ENCODE peak calls at places on chromosomes 13 and 19, in nine cellular contexts. G is HEK293T, V is NCI-H1092, K is thyroid gland, Q is kidney glomerular epithelial cell, J is AG04450, S is right lobe of liver, X is dermis blood vessel endothelial cell, E is GM04503. L is an unnamed sample.

GRCh38 chr13:27918041-27918917 is 1.5 kb upstream of the PDX1 start:
- DNase-seq in G (no peak), V (no peak), K (no peak), Q (no peak), J (no peak), S (no peak), X (no peak), E (no peak), L (no peak)

GRCh38 chr13:66558511-66558910 is 671.6 kb downstream of the PCDH9 start:
- DNase-seq in G (peak), V (no peak), K (no peak), Q (no peak), J (no peak), S (no peak), X (no peak), E (no peak), L (no peak)

GRCh38 chr13:39910833-39911232 is 255.4 kb downstream of the COG6 start:
- DNase-seq in G (no peak), V (no peak), K (no peak), Q (no peak), J (no peak), S (no peak), X (no peak), E (no peak), L (no peak)

GRCh38 chr19:13850910-13851753 is 25.8 kb upstream of the NANOS3 start:
- DNase-seq in G (no peak), V (no peak), K (peak), Q (peak), J (peak), S (no peak), X (peak), E (no peak), L (no peak)

GRCh38 chr19:6654347-6655310 is 15.3 kb downstream of the TNFSF14 start:
- DNase-seq in G (no peak), V (no peak), K (no peak), Q (no peak), J (no peak), S (no peak), X (no peak), E (no peak), L (no peak)

GRCh38 chr13:19605161-19605955 is 28.1 kb upstream of the MPHOSPH8 start:
- DNase-seq in G (no peak), V (no peak), K (no peak), Q (no peak), J (no peak), S (no peak), X (no peak), E (no peak), L (no peak)

GRCh38 chr13:98300956-98301641 is 124.0 kb upstream of the RNF113B start:
- DNase-seq in G (no peak), V (no peak), K (peak), Q (peak), J (peak), S (no peak), X (no peak), E (peak), L (peak)

GRCh38 chr13:74290324-74290773 is 156.1 kb upstream of the KLF12 start:
- DNase-seq in G (peak), V (peak), K (peak), Q (peak), J (peak), S (no peak), X (peak), E (peak), L (peak)

GRCh38 chr13:44620057-44620456 is 43.9 kb upstream of the TSC22D1 start:
- DNase-seq in G (no peak), V (no peak), K (no peak), Q (peak), J (no peak), S (no peak), X (no peak), E (peak), L (no peak)

GRCh38 chr13:73335226-73335625 is 276.4 kb downstream of the KLF5 start:
- DNase-seq in G (no peak), V (no peak), K (no peak), Q (peak), J (no peak), S (no peak), X (peak), E (peak), L (no peak)

GRCh38 chr13:110726726-110727125 is 13.2 kb downstream of the ING1 start:
- DNase-seq in G (no peak), V (no peak), K (no peak), Q (no peak), J (no peak), S (no peak), X (peak), E (no peak), L (peak)

GRCh38 chr13:59946924-59947323 is 216.8 kb downstream of the DIAPH3 start:
- DNase-seq in G (no peak), V (no peak), K (no peak), Q (no peak), J (no peak), S (no peak), X (peak), E (peak), L (no peak)

GRCh38 chr13:60094385-60095088 is 69.2 kb downstream of the DIAPH3 start:
- DNase-seq in G (no peak), V (no peak), K (no peak), Q (no peak), J (no peak), S (no peak), X (no peak), E (no peak), L (no peak)

GRCh38 chr13:93535256-93535655 is 308.6 kb downstream of the GPC6 start:
- DNase-seq in G (no peak), V (no peak), K (no peak), Q (peak), J (no peak), S (no peak), X (no peak), E (peak), L (no peak)

GRCh38 chr19:3760871-3761361 is 576 bp downstream of the APBA3 start:
- DNase-seq in G (no peak), V (no peak), K (no peak), Q (no peak), J (no peak), S (no peak), X (peak), E (no peak), L (no peak)

GRCh38 chr13:22455036-22455435 is 725.7 kb upstream of the SGCG start:
- DNase-seq in G (no peak), V (peak), K (no peak), Q (no peak), J (no peak), S (no peak), X (no peak), E (no peak), L (no peak)

GRCh38 chr13:78012046-78012445 is 93.4 kb upstream of the EDNRB start:
- DNase-seq in G (no peak), V (no peak), K (no peak), Q (no peak), J (no peak), S (no peak), X (no peak), E (no peak), L (no peak)

GRCh38 chr19:23460656-23461055 is 65.4 kb upstream of the ZNF91 start:
- DNase-seq in G (no peak), V (no peak), K (no peak), Q (no peak), J (no peak), S (no peak), X (no peak), E (no peak), L (no peak)